ENCODE peak calls at places on chromosomes 16 and 17, in seven cellular contexts. W, F, Q, C, B, X and J are unnamed samples.

GRCh38 chr16:11914759-11915643 is 755 bp downstream of the GSPT1 start:
- DNase-seq in Q (peak; percentile 10), B (no peak), X (peak; percentile 23), W (peak; percentile 22), C (no peak), F (no peak), J (no peak)

GRCh38 chr17:81976332-81977210 is 858 bp upstream of the ASPSCR1 start:
- DNase-seq in B (peak; percentile 24), X (no peak), Q (no peak), F (no peak), C (no peak), W (peak; percentile 63), J (no peak)

GRCh38 chr16:67055712-67056487 is 27.0 kb downstream of the CBFB start:
- DNase-seq in W (no peak), Q (no peak), X (no peak), B (no peak), C (no peak), F (no peak), J (no peak)

GRCh38 chr17:50101346-50102163 is 6.4 kb downstream of the PDK2 start:
- DNase-seq in B (no peak), Q (no peak), F (no peak), W (no peak), C (no peak), X (no peak), J (no peak)

GRCh38 chr17:35728551-35728950 is 2.9 kb upstream of the RASL10B start:
- DNase-seq in B (no peak), W (no peak), X (no peak), C (no peak), F (no peak), Q (no peak), J (no peak)

GRCh38 chr17:70420876-70421445 is 251.6 kb downstream of the KCNJ2 start:
- DNase-seq in X (no peak), W (no peak), Q (no peak), C (no peak), F (no peak), B (no peak), J (no peak)

GRCh38 chr17:79019631-79020584 is 4.1 kb upstream of the C1QTNF1 start:
- DNase-seq in Q (peak; percentile 27), W (no peak), C (peak; percentile 58), F (no peak), X (no peak), B (peak; percentile 72), J (no peak)

GRCh38 chr17:50279181-50279526 is 4.9 kb downstream of the TMEM92 start:
- DNase-seq in X (no peak), F (no peak), C (no peak), W (no peak), B (no peak), Q (no peak), J (no peak)

GRCh38 chr16:85221081-85221809 is 109.0 kb upstream of the CIBAR2 start:
- DNase-seq in B (no peak), F (no peak), X (no peak), C (no peak), Q (no peak), W (no peak), J (no peak)

GRCh38 chr16:35523991-35524390 is 2064.6 kb downstream of the TP53TG3F start:
- DNase-seq in W (no peak), B (peak; percentile 1), X (no peak), Q (no peak), C (no peak), F (no peak), J (no peak)

GRCh38 chr17:350706-351435 is 1.7 kb downstream of the RPH3AL start:
- DNase-seq in B (no peak), X (peak; percentile 55), W (no peak), C (no peak), F (no peak), Q (no peak), J (no peak)

GRCh38 chr16:58243528-58244004 is 45.7 kb upstream of the CSNK2A2 start:
- DNase-seq in Q (no peak), F (no peak), X (no peak), W (no peak), B (no peak), C (no peak), J (no peak)

GRCh38 chr17:43660816-43661493 is 767 bp downstream of the MEOX1 start:
- DNase-seq in C (no peak), F (no peak), B (no peak), Q (peak; percentile 6), X (no peak), W (no peak), J (no peak)

GRCh38 chr17:10171581-10171981 is 26.8 kb downstream of the GAS7 start:
- DNase-seq in B (no peak), F (no peak), X (no peak), Q (no peak), W (no peak), C (no peak), J (peak; percentile 5)

GRCh38 chr17:53659181-53659580 is 163.5 kb upstream of the KIF2B start:
- DNase-seq in F (no peak), Q (no peak), W (no peak), B (no peak), C (no peak), X (no peak), J (no peak)

GRCh38 chr17:61647044-61647443 is 56.0 kb upstream of the NACA2 start:
- DNase-seq in X (no peak), Q (no peak), C (no peak), F (no peak), B (no peak), W (no peak), J (no peak)

GRCh38 chr16:81429045-81429521 is 15.5 kb upstream of the CMIP start:
- DNase-seq in X (peak; percentile 78), W (peak; percentile 63), B (no peak), Q (no peak), C (no peak), F (no peak), J (no peak)

GRCh38 chr16:25155553-25156460 is 44.3 kb downstream of the LCMT1 start:
- DNase-seq in B (no peak), X (no peak), W (no peak), Q (no peak), F (no peak), C (no peak), J (no peak)

GRCh38 chr16:68296693-68297092 is 14.1 kb downstream of the SLC7A6OS start:
- DNase-seq in W (no peak), F (no peak), Q (no peak), C (no peak), B (no peak), X (no peak), J (no peak)

GRCh38 chr17:83151442-83152220 is 72.2 kb downstream of the METRNL start:
- DNase-seq in X (peak; percentile 58), W (no peak), Q (no peak), C (no peak), F (no peak), B (no peak), J (no peak)

GRCh38 chr17:64385187-64386083 is 5.2 kb downstream of the PECAM1 start:
- DNase-seq in C (peak; percentile 10), X (no peak), Q (no peak), B (no peak), F (no peak), W (no peak), J (no peak)

GRCh38 chr17:75268931-75269330 is 2.1 kb downstream of the MIF4GD start:
- DNase-seq in Q (no peak), F (peak; percentile 74), X (no peak), B (no peak), C (no peak), W (no peak), J (no peak)

GRCh38 chr17:3740611-3741073 is 16.9 kb downstream of the HASPIN start:
- DNase-seq in C (no peak), W (no peak), B (no peak), Q (no peak), F (no peak), X (no peak), J (no peak)

GRCh38 chr17:49880291-49881053 is 32.6 kb upstream of the TAC4 start:
- DNase-seq in W (peak; percentile 96), B (peak; percentile 49), F (no peak), X (peak; percentile 97), C (no peak), Q (peak; percentile 40), J (no peak)

GRCh38 chr16:85168732-85169256 is 56.5 kb upstream of the CIBAR2 start:
- DNase-seq in F (no peak), Q (no peak), B (no peak), W (peak; percentile 61), X (peak; percentile 92), C (no peak), J (no peak)

GRCh38 chr17:4708436-4708835 is 2.0 kb upstream of the ARRB2 start:
- DNase-seq in F (no peak), C (no peak), X (no peak), W (peak; percentile 50), B (peak; percentile 22), Q (peak; percentile 32), J (no peak)

GRCh38 chr17:27268394-27269085 is 25.4 kb upstream of the WSB1 start:
- DNase-seq in X (no peak), C (no peak), B (peak; percentile 40), Q (no peak), F (no peak), W (no peak), J (no peak)

GRCh38 chr16:79918916-79919315 is 318.4 kb upstream of the MAF start:
- DNase-seq in Q (no peak), B (no peak), C (no peak), X (no peak), W (no peak), F (no peak), J (no peak)

GRCh38 chr16:83441523-83441922 is 366.3 kb upstream of the HSBP1 start:
- DNase-seq in W (no peak), Q (no peak), X (no peak), C (no peak), F (no peak), B (no peak), J (no peak)

GRCh38 chr16:54231336-54231735 is 55.3 kb downstream of the IRX3 start:
- DNase-seq in F (no peak), C (no peak), W (no peak), B (no peak), X (no peak), Q (no peak), J (no peak)

GRCh38 chr17:47240375-47240764 is 13.3 kb upstream of the ITGB3 start:
- DNase-seq in X (no peak), W (no peak), B (no peak), C (no peak), Q (no peak), F (no peak), J (no peak)

GRCh38 chr17:75078097-75079022 is 9.4 kb upstream of the SLC16A5 start:
- DNase-seq in W (no peak), X (no peak), Q (no peak), F (no peak), C (no peak), B (no peak), J (no peak)

GRCh38 chr17:55312852-55313251 is 48.1 kb downstream of the HLF start:
- DNase-seq in X (no peak), B (no peak), C (no peak), W (no peak), F (no peak), Q (no peak), J (no peak)